ENCODE peak calls at places on chromosomes 7 and 10, in ten cellular contexts. One of them, this sample, is unnamed.

GRCh38 chr7:27689878-27690164 is 27.1 kb upstream of the HIBADH start:
- DNase-seq in stomach: no peak
- DNase-seq in uterus: no peak
- DNase-seq in GM12878: no peak
- DNase-seq in right lobe of liver: no peak
- DNase-seq in sigmoid colon: no peak
- DNase-seq in Peyer's patch: no peak
- DNase-seq in tibial nerve: no peak
- DNase-seq in transverse colon: no peak
- DNase-seq in ovary: no peak
- DNase-seq in this sample: no peak

GRCh38 chr10:69413221-69413865 is 3.4 kb downstream of the TACR2 start:
- DNase-seq in stomach: peak
- DNase-seq in Peyer's patch: peak
- DNase-seq in ovary: peak
- DNase-seq in uterus: peak
- DNase-seq in GM12878: no peak
- DNase-seq in transverse colon: peak
- DNase-seq in tibial nerve: peak
- DNase-seq in sigmoid colon: peak
- DNase-seq in right lobe of liver: no peak
- DNase-seq in this sample: peak

GRCh38 chr10:104262055-104262454 is 6.9 kb upstream of the GSTO2 start:
- DNase-seq in ovary: no peak
- DNase-seq in tibial nerve: no peak
- DNase-seq in stomach: no peak
- DNase-seq in sigmoid colon: no peak
- DNase-seq in transverse colon: no peak
- DNase-seq in right lobe of liver: no peak
- DNase-seq in Peyer's patch: no peak
- DNase-seq in GM12878: no peak
- DNase-seq in uterus: no peak
- DNase-seq in this sample: no peak

GRCh38 chr10:95279042-95279820 is 11.6 kb downstream of the PDLIM1 start:
- DNase-seq in sigmoid colon: no peak
- DNase-seq in ovary: no peak
- DNase-seq in stomach: no peak
- DNase-seq in GM12878: no peak
- DNase-seq in transverse colon: no peak
- DNase-seq in right lobe of liver: no peak
- DNase-seq in tibial nerve: no peak
- DNase-seq in Peyer's patch: no peak
- DNase-seq in uterus: no peak
- DNase-seq in this sample: no peak

GRCh38 chr7:44286182-44286617 is 39.2 kb downstream of the CAMK2B start:
- DNase-seq in tibial nerve: no peak
- DNase-seq in uterus: peak
- DNase-seq in sigmoid colon: peak
- DNase-seq in GM12878: no peak
- DNase-seq in Peyer's patch: peak
- DNase-seq in transverse colon: peak
- DNase-seq in stomach: peak
- DNase-seq in ovary: peak
- DNase-seq in right lobe of liver: peak
- DNase-seq in this sample: peak

GRCh38 chr10:104077282-104078151 is 8.2 kb downstream of the COL17A1 start:
- DNase-seq in uterus: no peak
- DNase-seq in sigmoid colon: no peak
- DNase-seq in tibial nerve: no peak
- DNase-seq in right lobe of liver: no peak
- DNase-seq in Peyer's patch: no peak
- DNase-seq in stomach: no peak
- DNase-seq in GM12878: no peak
- DNase-seq in ovary: no peak
- DNase-seq in transverse colon: no peak
- DNase-seq in this sample: peak

GRCh38 chr10:124168991-124169826 is 75.8 kb upstream of the CHST15 start:
- DNase-seq in sigmoid colon: no peak
- DNase-seq in Peyer's patch: peak
- DNase-seq in GM12878: no peak
- DNase-seq in ovary: no peak
- DNase-seq in uterus: no peak
- DNase-seq in tibial nerve: no peak
- DNase-seq in stomach: no peak
- DNase-seq in right lobe of liver: no peak
- DNase-seq in transverse colon: no peak
- DNase-seq in this sample: no peak

GRCh38 chr7:98240961-98241673 is 10.9 kb downstream of the TECPR1 start:
- DNase-seq in stomach: peak
- DNase-seq in tibial nerve: peak
- DNase-seq in GM12878: no peak
- DNase-seq in sigmoid colon: no peak
- DNase-seq in ovary: no peak
- DNase-seq in uterus: no peak
- DNase-seq in right lobe of liver: peak
- DNase-seq in Peyer's patch: peak
- DNase-seq in transverse colon: peak
- DNase-seq in this sample: peak

DNA sequence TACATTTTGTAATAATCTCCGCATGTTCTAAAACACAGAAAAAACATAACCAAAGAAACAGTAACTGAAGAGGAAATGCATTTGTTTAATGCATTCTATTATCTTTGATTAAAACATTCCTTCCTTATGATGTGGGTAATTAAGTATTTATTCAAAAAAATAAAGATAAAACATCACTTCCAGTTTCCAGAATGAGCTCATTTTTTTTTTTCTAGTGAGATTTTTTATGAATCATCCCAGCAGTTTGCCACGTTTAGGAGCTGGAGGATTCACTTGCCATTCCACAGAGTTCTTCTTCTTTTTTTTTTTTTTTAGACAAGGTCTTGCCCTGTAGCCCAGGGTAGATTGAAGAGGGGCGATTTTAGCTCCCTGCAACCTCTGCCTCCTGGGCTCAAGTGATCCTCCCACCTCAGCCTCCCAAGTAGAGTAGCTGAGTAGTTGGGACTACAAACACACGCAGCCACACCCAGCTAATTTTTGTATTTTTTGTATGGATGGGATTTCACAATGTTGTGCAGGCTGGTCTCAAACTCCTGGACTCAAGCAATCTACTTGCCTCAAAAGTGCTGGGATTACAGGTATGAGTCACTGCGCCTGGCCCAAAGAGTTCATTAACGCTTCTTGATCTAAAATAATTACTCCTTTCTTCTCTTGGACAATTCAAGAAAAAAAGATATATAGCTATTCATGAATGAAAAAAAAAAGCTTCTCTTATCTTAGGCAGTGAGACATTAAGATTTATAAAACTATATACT is 177.3 kb downstream of the DKK1 start:
- DNase-seq in sigmoid colon: no peak
- DNase-seq in uterus: no peak
- DNase-seq in tibial nerve: no peak
- DNase-seq in right lobe of liver: no peak
- DNase-seq in GM12878: no peak
- DNase-seq in ovary: no peak
- DNase-seq in transverse colon: no peak
- DNase-seq in Peyer's patch: no peak
- DNase-seq in stomach: no peak
- DNase-seq in this sample: no peak
- TF ChIP-seq CTCF in sigmoid colon: no peak
- TF ChIP-seq CTCF in uterus: no peak
- TF ChIP-seq CTCF in tibial nerve: no peak
- TF ChIP-seq CTCF in right lobe of liver: no peak
- TF ChIP-seq CTCF in GM12878: no peak
- TF ChIP-seq CTCF in ovary: no peak
- TF ChIP-seq CTCF in transverse colon: no peak
- TF ChIP-seq CTCF in Peyer's patch: no peak
- TF ChIP-seq CTCF in stomach: no peak
- TF ChIP-seq CTCF in this sample: no peak

DNA sequence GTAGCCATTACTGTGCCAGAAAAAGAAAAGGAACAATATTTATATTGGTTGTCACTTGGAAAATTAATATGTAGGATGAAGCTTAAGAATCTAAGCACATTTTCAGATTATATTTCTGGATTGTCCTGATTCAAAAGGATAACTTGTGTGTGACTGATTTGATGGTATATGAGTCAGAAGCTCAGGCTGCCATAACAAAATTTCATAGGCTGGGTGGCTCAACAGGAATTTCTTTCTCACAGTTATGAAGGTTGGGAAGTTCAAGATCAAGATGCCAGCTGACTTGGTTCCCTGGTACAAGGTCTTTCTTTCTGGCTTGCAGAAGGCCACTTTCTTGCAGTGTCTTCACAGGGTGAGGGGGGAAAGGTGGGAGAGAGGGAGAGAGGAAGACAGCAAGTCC is 108.5 kb downstream of the ST7 start:
- DNase-seq in tibial nerve: no peak
- DNase-seq in transverse colon: no peak
- DNase-seq in ovary: no peak
- DNase-seq in GM12878: no peak
- DNase-seq in right lobe of liver: no peak
- DNase-seq in stomach: no peak
- DNase-seq in Peyer's patch: no peak
- DNase-seq in uterus: no peak
- DNase-seq in sigmoid colon: no peak
- DNase-seq in this sample: no peak
- H3K27ac ChIP-seq in tibial nerve: no peak
- H3K27ac ChIP-seq in transverse colon: no peak
- H3K27ac ChIP-seq in ovary: no peak
- H3K27ac ChIP-seq in GM12878: no peak
- H3K27ac ChIP-seq in right lobe of liver: no peak
- H3K27ac ChIP-seq in stomach: no peak
- H3K27ac ChIP-seq in Peyer's patch: no peak
- H3K27ac ChIP-seq in uterus: no peak
- H3K27ac ChIP-seq in sigmoid colon: no peak
- H3K27ac ChIP-seq in this sample: no peak

GRCh38 chr10:97643586-97643985 is 3.1 kb downstream of the PI4K2A start:
- DNase-seq in right lobe of liver: no peak
- DNase-seq in GM12878: no peak
- DNase-seq in tibial nerve: no peak
- DNase-seq in Peyer's patch: no peak
- DNase-seq in stomach: no peak
- DNase-seq in sigmoid colon: no peak
- DNase-seq in uterus: no peak
- DNase-seq in transverse colon: no peak
- DNase-seq in ovary: no peak
- DNase-seq in this sample: no peak

GRCh38 chr10:97635577-97635976 is 2.3 kb upstream of the MORN4 start:
- DNase-seq in GM12878: no peak
- DNase-seq in tibial nerve: no peak
- DNase-seq in Peyer's patch: no peak
- DNase-seq in ovary: no peak
- DNase-seq in right lobe of liver: no peak
- DNase-seq in uterus: no peak
- DNase-seq in transverse colon: no peak
- DNase-seq in sigmoid colon: no peak
- DNase-seq in stomach: no peak
- DNase-seq in this sample: no peak

GRCh38 chr10:97640868-97641811 is 669 bp downstream of the PI4K2A start:
- DNase-seq in tibial nerve: no peak
- DNase-seq in right lobe of liver: peak
- DNase-seq in transverse colon: peak
- DNase-seq in ovary: peak
- DNase-seq in GM12878: no peak
- DNase-seq in uterus: peak
- DNase-seq in sigmoid colon: peak
- DNase-seq in stomach: no peak
- DNase-seq in Peyer's patch: peak
- DNase-seq in this sample: peak

GRCh38 chr10:97644961-97645360 is 4.5 kb downstream of the PI4K2A start:
- DNase-seq in GM12878: no peak
- DNase-seq in uterus: no peak
- DNase-seq in transverse colon: no peak
- DNase-seq in Peyer's patch: no peak
- DNase-seq in stomach: no peak
- DNase-seq in right lobe of liver: no peak
- DNase-seq in ovary: no peak
- DNase-seq in tibial nerve: no peak
- DNase-seq in sigmoid colon: no peak
- DNase-seq in this sample: no peak

DNA sequence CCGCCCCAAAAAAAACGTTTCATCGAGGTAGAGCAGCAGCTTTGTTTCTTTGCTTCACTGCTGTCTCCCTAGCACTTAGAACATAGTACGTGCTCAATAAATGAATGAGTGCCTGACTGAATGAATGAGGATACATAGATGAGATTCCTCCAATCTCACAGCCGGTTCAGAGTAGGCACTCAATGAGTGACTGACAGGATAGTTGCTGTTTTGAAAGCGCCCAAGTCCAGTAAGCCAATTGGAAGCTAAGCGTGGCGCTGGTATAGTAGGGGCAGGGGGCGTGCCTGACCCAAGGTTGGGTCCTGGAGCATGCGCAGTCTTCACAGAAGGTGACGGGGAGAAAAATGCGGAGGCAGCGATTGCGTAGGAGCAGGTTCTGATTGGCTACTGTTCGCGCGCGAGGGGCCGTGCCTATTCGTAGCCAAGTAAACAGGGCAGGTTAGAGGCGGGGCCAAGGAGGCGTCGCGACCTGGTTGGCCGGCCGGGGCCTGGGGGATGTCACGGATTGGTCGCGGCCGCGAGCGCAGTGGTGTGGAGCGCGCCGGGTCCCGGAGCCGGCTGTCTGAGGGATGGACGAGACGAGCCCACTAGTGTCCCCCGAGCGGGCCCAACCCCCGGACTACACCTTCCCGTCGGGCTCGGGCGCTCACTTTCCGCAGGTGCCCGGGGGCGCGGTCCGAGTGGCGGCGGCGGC is at the start of gene PI4K2A:
- DNase-seq in ovary: peak
- DNase-seq in sigmoid colon: peak
- DNase-seq in GM12878: peak
- DNase-seq in transverse colon: peak
- DNase-seq in uterus: peak
- DNase-seq in stomach: peak
- DNase-seq in right lobe of liver: peak
- DNase-seq in tibial nerve: peak
- DNase-seq in Peyer's patch: peak
- DNase-seq in this sample: peak
- TF ChIP-seq POLR2A in ovary: peak
- TF ChIP-seq POLR2A in sigmoid colon: peak
- TF ChIP-seq POLR2A in GM12878: peak
- TF ChIP-seq POLR2A in transverse colon: peak
- TF ChIP-seq POLR2A in uterus: peak
- TF ChIP-seq POLR2A in stomach: no peak
- TF ChIP-seq POLR2A in right lobe of liver: peak
- TF ChIP-seq POLR2A in tibial nerve: peak
- TF ChIP-seq POLR2A in Peyer's patch: peak
- TF ChIP-seq POLR2A in this sample: peak

DNA sequence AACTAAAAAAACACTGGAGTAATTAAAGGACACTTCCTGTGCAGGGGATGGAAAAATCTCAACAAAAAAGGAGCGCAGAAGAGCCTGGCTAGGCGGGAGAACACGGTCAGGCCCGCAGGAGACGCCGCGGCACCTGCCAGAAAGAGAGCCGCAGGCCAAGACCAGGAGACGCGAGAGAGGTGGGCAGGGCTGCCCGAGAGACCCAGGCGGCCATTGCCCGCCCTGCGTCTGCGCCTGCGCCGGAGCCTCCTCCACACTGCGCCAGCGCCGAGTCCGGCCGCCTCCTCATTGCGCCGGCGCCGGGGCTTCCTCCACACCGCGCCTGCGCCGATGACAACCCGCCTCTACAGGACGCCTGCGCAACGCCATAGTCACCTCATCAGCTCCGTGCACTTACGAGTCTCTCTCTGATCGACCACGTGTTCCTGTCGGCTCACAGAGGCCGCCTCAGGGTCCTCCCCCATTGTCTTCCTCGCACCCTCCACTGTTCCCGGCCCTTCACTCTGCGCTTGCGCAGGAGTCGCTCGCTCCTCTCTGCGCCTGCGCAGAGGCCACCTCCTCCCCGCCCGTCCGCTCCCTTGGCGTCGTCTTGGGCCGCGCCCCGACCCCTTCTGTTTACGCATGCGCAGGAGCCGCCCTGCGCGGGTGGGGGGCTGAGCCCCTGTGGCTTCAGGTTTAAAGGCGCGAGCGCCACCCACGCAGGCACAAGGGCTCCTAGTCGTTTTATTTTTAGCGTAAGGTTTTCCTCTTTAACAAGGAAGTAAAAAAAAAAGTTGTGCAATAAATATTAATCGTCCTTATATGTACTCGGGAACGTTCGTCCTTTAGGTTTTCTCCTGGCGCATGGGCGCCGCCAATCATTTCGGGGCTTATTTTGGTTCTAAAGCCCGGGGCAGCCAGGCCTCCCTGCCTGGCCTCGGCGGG is 43.2 kb upstream of the FAM20C start:
- DNase-seq in uterus: peak
- DNase-seq in Peyer's patch: peak
- DNase-seq in stomach: peak
- DNase-seq in ovary: peak
- DNase-seq in right lobe of liver: peak
- DNase-seq in GM12878: peak
- DNase-seq in transverse colon: peak
- DNase-seq in tibial nerve: peak
- DNase-seq in sigmoid colon: peak
- DNase-seq in this sample: peak
- TF ChIP-seq CTCF in uterus: no peak
- TF ChIP-seq CTCF in Peyer's patch: peak
- TF ChIP-seq CTCF in stomach: no peak
- TF ChIP-seq CTCF in ovary: no peak
- TF ChIP-seq CTCF in right lobe of liver: no peak
- TF ChIP-seq CTCF in GM12878: no peak
- TF ChIP-seq CTCF in transverse colon: no peak
- TF ChIP-seq CTCF in tibial nerve: no peak
- TF ChIP-seq CTCF in sigmoid colon: no peak
- TF ChIP-seq CTCF in this sample: no peak